ENCODE peak calls at places on chromosomes 16 and 17, in ten cellular contexts. J, G, V, E, P, H, C, A, O and T are unnamed samples.

GRCh38 chr17:1562178-1562643 is 381 bp downstream of the PITPNA start:
- DNase-seq in J (peak; percentile 28), G (peak; percentile 74), V (no peak), E (no peak), P (no peak), H (no peak), C (peak; percentile 67), A (no peak), O (peak; percentile 39), T (no peak)

GRCh38 chr16:56022818-56023217 is 147.6 kb upstream of the CES5A start:
- DNase-seq in J (no peak), G (no peak), V (no peak), E (no peak), P (no peak), H (no peak), C (no peak), A (no peak), O (no peak), T (no peak)

GRCh38 chr16:29151317-29151716 is 166.5 kb downstream of the LAT start:
- DNase-seq in J (no peak), G (no peak), V (no peak), E (no peak), P (no peak), H (no peak), C (no peak), A (peak; percentile 62), O (no peak), T (no peak)

GRCh38 chr17:46916211-46916610 is 6.7 kb upstream of the GOSR2 start:
- DNase-seq in J (no peak), G (no peak), V (no peak), E (peak; percentile 21), P (no peak), H (no peak), C (no peak), A (no peak), O (peak; percentile 39), T (peak; percentile 59)

GRCh38 chr17:51371732-51372151 is 111.4 kb downstream of the UTP18 start:
- DNase-seq in J (peak; percentile 49), G (peak; percentile 45), V (no peak), E (peak; percentile 50), P (peak; percentile 72), H (peak; percentile 55), C (no peak), A (peak; percentile 59), O (peak; percentile 36), T (peak; percentile 57)

GRCh38 chr16:64589836-64590235 is 532.0 kb downstream of the CDH11 start:
- DNase-seq in J (peak; percentile 52), G (no peak), V (no peak), E (peak; percentile 69), P (no peak), H (no peak), C (no peak), A (no peak), O (peak; percentile 81), T (peak; percentile 78)

GRCh38 chr16:8660841-8661301 is 13.5 kb upstream of the ABAT start:
- DNase-seq in J (peak; percentile 64), G (peak; percentile 82), V (peak; percentile 41), E (peak; percentile 58), P (peak; percentile 79), H (peak; percentile 49), C (peak; percentile 53), A (peak; percentile 70), O (peak; percentile 47), T (peak; percentile 76)

GRCh38 chr17:64028874-64029464 is 8.5 kb upstream of the ICAM2 start:
- DNase-seq in J (peak; percentile 66), G (peak; percentile 70), V (no peak), E (peak; percentile 67), P (peak; percentile 69), H (peak; percentile 67), C (peak; percentile 54), A (peak; percentile 64), O (peak; percentile 66), T (peak; percentile 77)

GRCh38 chr16:46832757-46833464 is 1.9 kb upstream of the C16orf87 start:
- DNase-seq in J (no peak), G (no peak), V (no peak), E (no peak), P (peak; percentile 72), H (no peak), C (no peak), A (no peak), O (no peak), T (no peak)

GRCh38 chr17:17424552-17424951 is 52.2 kb upstream of the MED9 start:
- DNase-seq in J (no peak), G (no peak), V (no peak), E (no peak), P (peak; percentile 34), H (no peak), C (no peak), A (peak; percentile 9), O (no peak), T (no peak)

GRCh38 chr16:84198401-84198800 is 7.4 kb downstream of the ADAD2 start:
- DNase-seq in J (peak; percentile 62), G (no peak), V (no peak), E (peak; percentile 59), P (peak; percentile 43), H (no peak), C (no peak), A (no peak), O (peak; percentile 47), T (peak; percentile 71)

GRCh38 chr16:78352184-78352583 is 252.7 kb downstream of the WWOX start:
- DNase-seq in J (no peak), G (no peak), V (no peak), E (no peak), P (no peak), H (no peak), C (no peak), A (no peak), O (no peak), T (no peak)

GRCh38 chr17:17078832-17079231 is 36.6 kb downstream of the MPRIP start:
- DNase-seq in J (no peak), G (no peak), V (no peak), E (no peak), P (no peak), H (no peak), C (no peak), A (peak; percentile 46), O (no peak), T (no peak)

GRCh38 chr16:60452646-60453045 is 1583.6 kb downstream of the CDH8 start:
- DNase-seq in J (no peak), G (no peak), V (no peak), E (no peak), P (no peak), H (no peak), C (no peak), A (no peak), O (no peak), T (no peak)

GRCh38 chr16:77424841-77425604 is 9.8 kb downstream of the ADAMTS18 start:
- DNase-seq in J (peak; percentile 24), G (no peak), V (no peak), E (no peak), P (no peak), H (no peak), C (no peak), A (no peak), O (no peak), T (no peak)

GRCh38 chr17:40071720-40072480 is 9.1 kb downstream of the THRA start:
- DNase-seq in J (no peak), G (peak; percentile 29), V (peak; percentile 74), E (no peak), P (peak; percentile 40), H (no peak), C (peak; percentile 82), A (peak; percentile 83), O (peak; percentile 60), T (no peak)

DNA sequence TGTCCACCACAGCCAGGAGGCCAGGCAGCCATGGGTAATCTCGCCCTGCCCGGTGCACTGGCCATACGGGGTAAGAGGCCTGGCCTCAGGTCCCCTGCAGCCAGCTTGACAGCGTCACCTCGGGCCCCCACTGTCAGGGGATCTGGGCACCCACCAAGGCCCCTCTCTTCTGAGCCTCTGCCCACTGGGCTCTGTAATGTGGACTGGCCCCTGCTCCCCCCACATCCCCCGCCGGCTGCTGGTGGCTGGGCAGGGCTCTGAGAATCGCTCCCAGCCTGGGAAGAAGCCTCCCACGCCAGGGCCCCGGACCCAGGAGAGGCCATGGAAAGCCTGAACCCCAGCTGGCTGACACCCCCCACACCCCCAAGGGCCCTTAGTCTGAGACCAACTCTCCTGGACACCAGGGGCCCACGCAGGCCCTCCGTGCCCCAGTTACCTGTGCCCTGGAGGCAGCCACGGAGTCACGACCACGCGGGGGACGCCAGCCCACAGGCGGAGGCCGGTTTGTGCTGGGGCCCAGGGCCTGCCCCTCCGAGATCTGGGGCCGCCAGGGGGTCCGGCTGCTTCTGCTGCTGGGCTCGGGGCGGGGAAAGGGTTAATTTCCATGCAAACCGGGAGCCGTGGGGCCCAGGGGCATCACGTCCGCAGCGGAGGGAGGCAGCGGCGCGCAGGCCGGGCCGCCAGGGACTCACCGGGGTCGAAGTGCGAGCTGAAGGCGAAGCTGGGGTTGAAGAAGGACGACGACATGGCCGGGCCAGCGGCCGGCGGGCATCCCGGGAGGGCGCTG is at the start of gene PVALEF:
- DNase-seq in J (no peak), G (peak; percentile 76), V (no peak), E (no peak), P (no peak), H (no peak), C (no peak), A (no peak), O (no peak), T (no peak)
- H3K4me3 ChIP-seq in J (no peak within 1 kb of the TSS), G (peak within 1 kb of the TSS; percentile 32), V (no peak within 1 kb of the TSS), E (no peak within 1 kb of the TSS), P (no peak within 1 kb of the TSS), H (no peak within 1 kb of the TSS), C (peak within 1 kb of the TSS; percentile 51), A (peak within 1 kb of the TSS; percentile 22), O (no peak within 1 kb of the TSS), T (no peak within 1 kb of the TSS)

GRCh38 chr17:7234100-7235012 is at the start of gene DVL2:
- DNase-seq in J (peak; percentile 96), G (peak; percentile 96), V (peak; percentile 96), E (peak; percentile 94), P (peak; percentile 94), H (peak; percentile 95), C (peak; percentile 93), A (peak; percentile 98), O (peak; percentile 93), T (peak; percentile 96)
- TF ChIP-seq CTCF in J (no peak), G (no peak), V (no peak), E (no peak), P (no peak), H (no peak), C (no peak), A (no peak), O (no peak), T (no peak)

GRCh38 chr16:1975432-1976215 is 3.8 kb downstream of the TBL3 start:
- DNase-seq in J (no peak), G (no peak), V (no peak), E (no peak), P (no peak), H (no peak), C (peak; percentile 9), A (no peak), O (no peak), T (no peak)
- H3K4me3 ChIP-seq in J (no peak overlapping the region), G (no peak overlapping the region), V (no peak overlapping the region), E (no peak overlapping the region), P (no peak overlapping the region), H (no peak overlapping the region), C (no peak overlapping the region), A (no peak overlapping the region), O (no peak overlapping the region), T (no peak overlapping the region)

GRCh38 chr16:49487746-49488145 is 114.1 kb downstream of the C16orf78 start:
- DNase-seq in J (no peak), G (no peak), V (no peak), E (no peak), P (no peak), H (no peak), C (no peak), A (no peak), O (no peak), T (no peak)
- TF ChIP-seq CTCF in J (no peak), G (no peak), V (no peak), E (no peak), P (no peak), H (no peak), C (no peak), A (no peak), O (no peak), T (no peak)

GRCh38 chr17:8839410-8839935 is 28.0 kb downstream of the PIK3R6 start:
- DNase-seq in J (no peak), G (no peak), V (no peak), E (no peak), P (no peak), H (no peak), C (no peak), A (peak; percentile 44), O (no peak), T (no peak)
- H3K4me3 ChIP-seq in J (no peak overlapping the region), G (no peak overlapping the region), V (no peak overlapping the region), E (no peak overlapping the region), P (no peak overlapping the region), H (no peak overlapping the region), C (no peak overlapping the region), A (no peak overlapping the region), O (no peak overlapping the region), T (no peak overlapping the region)